ENCODE peak calls at places on chromosomes 13 and 19, in six cellular contexts. R is K562, E is GM12878, O is endothelial cell of umbilical vein, P is A549, L is HepG2. W is an unnamed sample.

GRCh38 chr13:99796175-99796819 is 175.3 kb downstream of the ZIC5 start:
- DNase-seq in R (peak), E (no peak), O (peak), P (peak), L (peak), W (peak)

GRCh38 chr13:43492745-43493144 is 294.0 kb downstream of the ENOX1 start:
- DNase-seq in R (no peak), E (no peak), O (no peak), P (no peak), L (no peak), W (no peak)

GRCh38 chr19:29663861-29664752 is 1.2 kb upstream of the PLEKHF1 start:
- DNase-seq in R (no peak), E (no peak), O (no peak), P (no peak), L (no peak), W (no peak)

GRCh38 chr13:45873491-45874360 is 22.2 kb upstream of the SIAH3 start:
- DNase-seq in R (no peak), E (no peak), O (peak), P (no peak), L (peak), W (no peak)

GRCh38 chr13:31200636-31200970 is 828 bp downstream of the B3GLCT start:
- DNase-seq in R (peak), E (no peak), O (peak), P (peak), L (peak), W (peak)

GRCh38 chr13:43087960-43088580 is 64.7 kb downstream of the DNAJC15 start:
- DNase-seq in R (no peak), E (no peak), O (peak), P (no peak), L (no peak), W (no peak)

GRCh38 chr19:54011507-54012211 is 20.2 kb downstream of the CACNG6 start:
- DNase-seq in R (no peak), E (no peak), O (no peak), P (no peak), L (no peak), W (no peak)

GRCh38 chr13:22332411-22332810 is 661.5 kb downstream of the FGF9 start:
- DNase-seq in R (no peak), E (no peak), O (no peak), P (no peak), L (no peak), W (no peak)

GRCh38 chr13:50460366-50460765 is 383.1 kb downstream of the DLEU7 start:
- DNase-seq in R (peak), E (no peak), O (no peak), P (no peak), L (no peak), W (no peak)

GRCh38 chr13:24233351-24233901 is 72.9 kb downstream of the SPATA13 start:
- DNase-seq in R (no peak), E (no peak), O (peak), P (no peak), L (no peak), W (no peak)

GRCh38 chr13:46348976-46349375 is 38.1 kb downstream of the RUBCNL start:
- DNase-seq in R (no peak), E (no peak), O (no peak), P (no peak), L (no peak), W (no peak)

GRCh38 chr19:1655992-1656608 is 3.7 kb upstream of the TCF3 start:
- DNase-seq in R (peak), E (no peak), O (no peak), P (no peak), L (no peak), W (no peak)
- TF ChIP-seq MYC in R (no peak), E (no peak), O (no peak), P (no peak), L (no peak), W (no peak)

GRCh38 chr13:33195693-33196464 is 89.7 kb downstream of the STARD13 start:
- DNase-seq in R (no peak), E (no peak), O (no peak), P (no peak), L (no peak), W (no peak)

GRCh38 chr13:33197551-33197971 is 88.0 kb downstream of the STARD13 start:
- DNase-seq in R (no peak), E (no peak), O (peak), P (no peak), L (no peak), W (no peak)

GRCh38 chr13:33193428-33193974 is 92.1 kb downstream of the STARD13 start:
- DNase-seq in R (no peak), E (no peak), O (peak), P (no peak), L (no peak), W (no peak)

GRCh38 chr13:33191425-33192221 is 93.9 kb downstream of the STARD13 start:
- DNase-seq in R (no peak), E (no peak), O (no peak), P (no peak), L (no peak), W (no peak)

DNA sequence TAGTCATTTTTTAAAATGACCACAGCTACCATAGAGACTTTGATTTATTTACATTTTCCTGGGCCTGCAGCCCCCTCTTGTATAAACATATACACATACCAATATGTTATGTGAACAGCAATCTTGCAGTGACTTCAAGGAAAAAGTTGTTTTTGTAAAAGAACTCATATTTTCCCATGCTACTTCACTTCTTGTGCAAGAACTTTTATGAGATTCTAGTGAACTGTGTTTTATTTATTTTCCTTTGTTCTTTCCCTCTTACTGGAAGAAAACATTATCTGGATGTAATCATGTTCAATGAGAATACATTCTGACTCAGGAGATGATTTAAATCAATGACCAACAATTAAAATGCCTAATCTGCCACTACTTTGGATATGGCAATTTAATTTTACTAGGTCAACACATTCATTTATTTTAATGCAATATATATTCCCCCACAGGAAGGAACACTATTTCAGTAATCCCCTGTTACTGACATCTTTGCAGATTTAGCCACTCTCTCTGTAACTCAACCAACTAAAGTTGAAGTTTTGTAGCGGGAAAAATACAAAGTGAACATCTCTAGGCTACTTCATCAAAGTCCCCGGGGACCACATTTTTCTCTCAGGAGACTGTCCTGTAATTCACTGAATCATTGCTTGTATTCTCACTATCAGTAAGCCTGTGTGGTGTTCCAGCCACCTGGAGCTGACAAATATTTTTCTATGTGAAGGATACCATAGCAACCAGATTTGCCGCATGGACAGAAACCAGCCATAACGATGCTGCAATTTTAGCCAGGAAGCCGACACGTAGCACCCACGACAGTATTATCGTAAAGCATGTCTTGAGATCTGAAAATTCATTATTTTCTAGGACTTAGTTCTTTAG is 90.5 kb downstream of the STARD13 start:
- DNase-seq in R (no peak), E (peak), O (peak), P (peak), L (peak), W (peak)
- H3K4me3 ChIP-seq in R (no peak), E (peak), O (no peak), P (no peak), L (no peak), W (no peak)

GRCh38 chr19:14127929-14128509 is 8.4 kb downstream of the ASF1B start:
- DNase-seq in R (no peak), E (peak), O (no peak), P (no peak), L (no peak), W (no peak)
- TF ChIP-seq MYC in R (no peak), E (no peak), O (no peak), P (no peak), L (no peak), W (no peak)

GRCh38 chr19:18644144-18645034 is 7.6 kb downstream of the KLHL26 start:
- DNase-seq in R (peak), E (no peak), O (no peak), P (no peak), L (no peak), W (peak)
- H3K4me3 ChIP-seq in R (no peak), E (no peak), O (no peak), P (no peak), L (no peak), W (peak)

DNA sequence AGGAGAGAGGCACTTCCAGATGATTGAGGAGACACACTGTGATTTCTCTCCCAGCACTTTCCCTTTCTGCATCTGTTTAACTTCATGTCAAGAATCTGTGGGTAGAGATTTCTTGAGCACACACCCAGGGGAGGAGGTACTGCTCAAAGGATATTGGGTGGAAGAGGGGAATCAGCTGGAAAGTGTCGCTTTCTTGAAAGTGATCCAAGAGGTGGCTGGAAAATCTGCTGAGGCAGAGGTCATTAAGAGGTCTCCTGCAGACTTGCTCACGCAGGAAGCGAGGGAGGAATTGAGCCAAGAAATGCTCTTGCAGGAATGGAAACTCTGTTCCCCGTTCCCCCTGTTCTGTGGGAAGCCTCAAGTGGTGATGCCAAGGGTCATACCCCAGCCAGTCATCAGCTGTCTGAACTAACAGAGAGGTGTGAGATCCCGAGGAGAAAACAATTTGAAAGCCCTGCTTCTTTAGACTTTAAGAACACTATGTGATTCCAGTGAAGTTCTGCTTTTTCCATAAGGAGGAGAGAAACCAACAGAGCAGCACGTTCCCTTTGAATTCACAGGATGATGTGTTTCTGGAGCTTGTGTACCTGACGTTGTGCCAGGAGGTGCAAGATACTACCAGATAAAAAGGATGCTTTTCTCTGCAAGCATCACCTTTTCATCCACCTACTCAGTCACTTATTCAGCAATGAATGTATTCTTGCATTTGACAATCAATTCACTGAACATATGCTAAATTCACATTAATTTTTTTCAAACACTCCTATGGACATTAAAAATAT is 163.4 kb upstream of the GPR12 start:
- DNase-seq in R (no peak), E (no peak), O (peak), P (peak), L (no peak), W (no peak)
- TF ChIP-seq MYC in R (no peak), E (no peak), O (no peak), P (no peak), L (no peak), W (no peak)

GRCh38 chr19:48867119-48867921 is 1.1 kb downstream of the PLEKHA4 start:
- DNase-seq in R (peak), E (no peak), O (no peak), P (no peak), L (no peak), W (no peak)
- H3K4me3 ChIP-seq in R (peak), E (no peak), O (peak), P (no peak), L (peak), W (no peak)

GRCh38 chr19:28577666-28578065 is 635.3 kb downstream of the UQCRFS1 start:
- DNase-seq in R (no peak), E (no peak), O (no peak), P (no peak), L (no peak), W (no peak)

GRCh38 chr19:28578208-28578607 is 634.7 kb downstream of the UQCRFS1 start:
- DNase-seq in R (no peak), E (no peak), O (no peak), P (no peak), L (no peak), W (no peak)

GRCh38 chr19:28575816-28576215 is 637.1 kb downstream of the UQCRFS1 start:
- DNase-seq in R (no peak), E (no peak), O (no peak), P (no peak), L (no peak), W (no peak)

GRCh38 chr19:28578786-28579505 is 634.0 kb downstream of the UQCRFS1 start:
- DNase-seq in R (no peak), E (no peak), O (no peak), P (no peak), L (no peak), W (no peak)

GRCh38 chr19:28577199-28577598 is 635.8 kb downstream of the UQCRFS1 start:
- DNase-seq in R (no peak), E (no peak), O (no peak), P (no peak), L (no peak), W (no peak)
- TF ChIP-seq MYC in R (no peak), E (no peak), O (no peak), P (no peak), L (no peak), W (no peak)

GRCh38 chr19:43380008-43380407 is 26.5 kb downstream of the CD177 start:
- DNase-seq in R (no peak), E (no peak), O (no peak), P (no peak), L (no peak), W (no peak)
- H3K4me3 ChIP-seq in R (no peak), E (no peak), O (no peak), P (no peak), L (no peak), W (no peak)

GRCh38 chr13:83881917-83882625 is at the start of gene SLITRK1:
- DNase-seq in R (peak), E (peak), O (no peak), P (peak), L (no peak), W (peak)
- TF ChIP-seq MYC in R (no peak), E (no peak), O (no peak), P (no peak), L (no peak), W (no peak)

W was measured in NB4.